ENCODE peak calls at places on chromosomes 3 and 15, in seven cellular contexts. D is hepatocyte, L is right cardiac atrium, J is PC-3, I is GM23248, A is aorta, M is PC-9. B is an unnamed sample. For H3K27me3, the result is how much of the 10 kb centered on the place peaks cover.

GRCh38 chr3:181717505-181717904 is 5.8 kb downstream of the SOX2 start:
- DNase-seq in D (no peak), L (no peak), J (no peak), I (no peak), A (no peak), M (no peak), B (no peak)

GRCh38 chr15:74396445-74397238 is 29.2 kb upstream of the CYP11A1 start:
- DNase-seq in D (peak), L (no peak), J (peak), I (peak), A (no peak), M (peak), B (no peak)

GRCh38 chr3:106299300-106300098 is 430.7 kb upstream of the CBLB start:
- DNase-seq in D (no peak), L (no peak), J (no peak), I (peak), A (no peak), M (peak), B (no peak)

GRCh38 chr15:51718199-51718598 is 19.3 kb downstream of the LYSMD2 start:
- DNase-seq in D (no peak), L (no peak), J (no peak), I (peak), A (no peak), M (no peak), B (no peak)

GRCh38 chr3:35638640-35639250 is 580 bp upstream of the ARPP21 start:
- DNase-seq in D (no peak), L (peak), J (no peak), I (no peak), A (no peak), M (no peak), B (peak)

GRCh38 chr3:10725067-10725466 is 91.0 kb upstream of the SLC6A11 start:
- DNase-seq in D (no peak), L (no peak), J (peak), I (no peak), A (no peak), M (no peak), B (no peak)

GRCh38 chr3:159130108-159130507 is 328.3 kb downstream of the MFSD1 start:
- DNase-seq in D (peak), L (no peak), J (peak), I (peak), A (no peak), M (no peak), B (no peak)

GRCh38 chr3:82163907-82164520 is 402.6 kb upstream of the GBE1 start:
- DNase-seq in D (no peak), L (no peak), J (peak), I (peak), A (no peak), M (no peak), B (no peak)

GRCh38 chr15:91124155-91124554 is 24.1 kb downstream of the SV2B start:
- DNase-seq in D (no peak), L (no peak), J (no peak), I (no peak), A (no peak), M (no peak), B (no peak)

GRCh38 chr3:131502530-131503327 is at the start of gene MRPL3:
- DNase-seq in D (peak), L (peak), J (peak), I (peak), A (peak), M (peak), B (peak)

GRCh38 chr3:46372492-46373359 is 2.0 kb downstream of the CCR5 start:
- DNase-seq in D (peak), L (no peak), J (peak), I (peak), A (no peak), M (no peak), B (no peak)

DNA sequence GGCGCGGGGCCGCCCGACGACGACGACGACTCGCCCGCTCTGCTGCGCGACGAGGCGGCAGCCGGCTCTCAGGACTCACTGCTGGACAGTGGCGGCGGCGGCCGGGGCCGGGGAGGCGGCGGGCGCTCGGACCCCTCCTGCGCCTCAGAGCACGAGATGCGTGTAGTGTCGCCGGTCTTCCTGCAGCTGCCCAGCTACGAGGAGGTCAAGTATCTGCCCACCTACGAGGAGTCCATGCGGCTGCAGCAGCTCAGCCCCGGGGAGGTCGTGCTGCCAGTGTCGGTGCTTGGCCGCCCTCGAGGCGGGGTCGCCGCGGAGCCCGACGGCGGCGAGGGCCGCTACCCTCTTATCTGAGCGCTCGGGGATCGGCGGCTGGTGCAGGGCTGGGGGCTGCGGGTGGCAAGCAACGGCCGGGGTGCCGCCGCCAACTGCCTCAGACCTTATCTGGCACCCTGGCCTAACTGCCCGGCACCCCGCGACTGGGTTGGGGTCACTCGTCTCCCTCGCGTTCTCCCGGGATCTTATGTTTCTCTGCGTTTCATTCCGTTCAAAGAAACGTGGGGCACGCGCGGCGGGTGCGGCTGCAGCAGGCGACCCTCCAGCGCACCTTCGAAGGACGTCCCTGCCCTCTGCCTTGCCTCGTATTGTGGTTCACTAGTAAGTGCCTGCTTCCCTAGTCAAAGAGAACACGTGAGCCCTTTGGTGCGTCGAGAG is 961 bp downstream of the C3orf80 start:
- DNase-seq in D (peak), L (peak), J (no peak), I (peak), A (peak), M (no peak), B (no peak)
- H3K27me3 ChIP-seq in D (half or more), L (under half), J (under half), I (under half), A (under half), M (under half), B (under half)

GRCh38 chr3:50382271-50382670 is 22.9 kb upstream of the TMEM115 start:
- DNase-seq in D (no peak), L (no peak), J (no peak), I (no peak), A (no peak), M (no peak), B (no peak)

GRCh38 chr3:50378757-50379156 is 19.4 kb upstream of the TMEM115 start:
- DNase-seq in D (no peak), L (no peak), J (no peak), I (no peak), A (no peak), M (no peak), B (no peak)

GRCh38 chr3:50378024-50378423 is 18.7 kb upstream of the TMEM115 start:
- DNase-seq in D (no peak), L (no peak), J (no peak), I (no peak), A (no peak), M (no peak), B (no peak)

GRCh38 chr3:50381315-50381714 is 22.0 kb upstream of the TMEM115 start:
- DNase-seq in D (no peak), L (no peak), J (no peak), I (no peak), A (no peak), M (no peak), B (no peak)

DNA sequence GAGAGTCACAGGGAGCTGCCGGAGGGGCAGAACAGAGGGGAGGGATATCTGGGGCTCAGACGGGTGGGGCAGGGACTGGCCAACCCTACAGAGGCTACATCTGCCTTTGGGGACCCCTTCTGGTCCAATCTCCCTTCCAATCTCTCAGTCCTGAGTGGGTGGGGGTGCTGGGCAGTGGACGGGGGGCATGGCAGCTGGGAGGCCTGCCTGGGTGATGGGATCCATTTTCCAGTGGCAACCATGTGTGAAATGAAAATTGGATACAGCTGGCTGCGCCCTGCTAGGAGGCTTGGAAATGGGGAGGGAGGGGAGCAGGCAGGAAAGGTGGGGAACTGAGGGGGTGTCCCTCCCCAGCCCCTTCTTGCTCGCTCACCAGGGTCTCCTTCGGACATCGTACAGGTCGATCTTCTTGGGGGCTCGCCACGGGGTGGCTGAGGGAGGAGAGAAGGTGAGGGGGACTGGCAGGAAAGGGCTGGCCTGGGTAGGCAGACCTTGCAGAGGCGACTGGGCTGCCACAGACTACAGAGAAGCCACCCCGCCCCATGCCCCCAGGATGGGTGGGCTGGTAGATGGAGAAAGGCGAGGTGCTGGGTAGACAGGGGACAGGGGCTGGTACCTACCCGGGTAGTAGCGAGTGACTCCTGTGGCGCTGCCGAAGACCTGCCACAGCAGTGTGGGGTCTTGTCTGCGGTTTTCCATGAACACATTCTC is 21.2 kb upstream of the TMEM115 start:
- DNase-seq in D (no peak), L (no peak), J (no peak), I (no peak), A (no peak), M (no peak), B (no peak)
- H3K27me3 ChIP-seq in D (under half), L (under half), J (under half), I (under half), A (under half), M (under half), B (under half)

DNA sequence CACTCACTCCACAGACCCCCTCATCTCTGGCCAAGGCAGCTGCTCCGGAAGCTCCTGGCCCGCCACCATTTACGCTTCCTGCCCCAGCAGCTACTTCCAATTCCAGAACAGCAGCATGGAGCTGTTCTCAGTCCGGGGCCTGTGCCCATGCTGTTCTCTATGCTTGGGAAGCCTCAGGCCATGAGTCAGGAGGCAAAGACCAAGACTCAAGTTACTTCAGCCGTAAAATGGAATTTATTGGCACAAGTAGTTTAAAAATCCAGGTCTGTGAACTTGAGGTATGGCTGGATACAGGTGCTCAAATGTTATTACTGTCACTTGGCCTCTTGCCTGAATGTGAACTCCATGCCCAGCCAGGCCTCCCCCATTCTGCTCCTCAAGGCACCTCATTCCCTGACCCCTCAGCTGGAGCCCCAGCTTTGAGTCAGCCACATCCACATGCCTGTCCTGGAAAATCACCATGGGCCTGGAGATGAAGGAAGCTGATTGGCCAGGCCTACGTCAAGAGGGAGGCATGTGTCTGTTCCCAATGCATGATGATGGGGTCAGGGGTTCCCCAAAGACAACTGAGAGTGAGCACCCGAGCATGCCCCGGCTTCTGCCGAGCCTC is 31.4 kb upstream of the CACNA2D2 start:
- DNase-seq in D (no peak), L (no peak), J (peak), I (peak), A (no peak), M (no peak), B (no peak)
- H3K27me3 ChIP-seq in D (under half), L (under half), J (under half), I (under half), A (under half), M (half or more), B (under half)

GRCh38 chr3:113531826-113532697 is at the start of gene SIDT1:
- DNase-seq in D (peak), L (no peak), J (peak), I (peak), A (peak), M (peak), B (peak)
- H3K27me3 ChIP-seq in D (half or more), L (under half), J (under half), I (half or more), A (under half), M (under half), B (under half)

GRCh38 chr3:173567997-173568396 is 170.5 kb downstream of the NLGN1 start:
- DNase-seq in D (no peak), L (no peak), J (no peak), I (no peak), A (no peak), M (no peak), B (no peak)
- H3K27me3 ChIP-seq in D (under half), L (under half), J (under half), I (under half), A (under half), M (under half), B (under half)

DNA sequence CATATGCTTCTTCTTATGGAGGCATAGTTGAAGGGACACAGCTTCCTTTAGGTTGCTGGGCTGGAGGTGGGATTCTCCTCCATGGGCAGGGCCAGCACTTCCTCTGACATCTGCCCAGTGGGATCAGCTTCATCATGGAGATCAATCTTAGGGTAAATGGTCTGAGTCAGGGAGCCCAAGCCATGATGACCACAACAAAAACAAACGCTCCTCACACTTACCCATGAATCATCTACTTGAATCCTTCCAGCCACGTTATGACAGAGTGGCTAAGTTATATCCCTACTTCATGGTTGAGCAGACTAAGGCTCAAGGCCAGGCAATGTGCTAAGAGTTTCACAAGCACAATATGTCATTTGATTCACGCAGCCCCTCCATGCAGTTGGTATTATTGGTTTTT is 87.2 kb upstream of the NMNAT3 start:
- DNase-seq in D (no peak), L (no peak), J (peak), I (peak), A (no peak), M (no peak), B (no peak)
- H3K27me3 ChIP-seq in D (under half), L (under half), J (under half), I (under half), A (under half), M (under half), B (under half)

GRCh38 chr3:128481438-128481942 is 11.5 kb downstream of the GATA2 start:
- DNase-seq in D (no peak), L (peak), J (no peak), I (peak), A (peak), M (no peak), B (no peak)

GRCh38 chr3:128483657-128484403 is 9.2 kb downstream of the GATA2 start:
- DNase-seq in D (no peak), L (no peak), J (no peak), I (peak), A (peak), M (no peak), B (no peak)

GRCh38 chr3:128484404-128485282 is 8.4 kb downstream of the GATA2 start:
- DNase-seq in D (no peak), L (no peak), J (no peak), I (peak), A (peak), M (no peak), B (no peak)

GRCh38 chr3:128482175-128482856 is 10.7 kb downstream of the GATA2 start:
- DNase-seq in D (no peak), L (no peak), J (no peak), I (peak), A (no peak), M (no peak), B (no peak)

GRCh38 chr3:128482857-128483656 is 9.9 kb downstream of the GATA2 start:
- DNase-seq in D (peak), L (peak), J (peak), I (peak), A (peak), M (peak), B (no peak)
- H3K27me3 ChIP-seq in D (half or more), L (under half), J (under half), I (under half), A (under half), M (under half), B (half or more)

GRCh38 chr3:69532828-69533219 is 146.9 kb upstream of the FRMD4B start:
- DNase-seq in D (no peak), L (no peak), J (no peak), I (no peak), A (no peak), M (no peak), B (no peak)
- H3K27me3 ChIP-seq in D (under half), L (under half), J (under half), I (under half), A (under half), M (under half), B (under half)

DNA sequence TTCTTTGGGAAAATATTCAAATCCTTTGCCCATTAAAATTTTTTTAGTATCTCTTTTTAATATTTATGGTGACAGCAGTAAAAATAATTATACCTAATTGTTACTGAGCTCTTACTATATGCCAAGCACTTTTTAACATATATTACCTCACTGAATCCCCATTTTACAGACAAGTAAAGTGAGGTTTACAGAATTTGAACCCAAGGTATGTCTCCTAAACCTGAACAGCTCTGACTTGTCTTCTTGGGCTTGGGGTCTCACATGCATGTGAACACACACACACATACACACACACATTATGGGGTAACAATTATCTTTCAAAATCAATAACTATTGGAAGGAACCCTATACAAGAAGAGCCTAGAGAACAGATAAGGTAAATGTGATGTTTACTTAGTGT is 62.2 kb upstream of the ADCY5 start:
- DNase-seq in D (no peak), L (no peak), J (no peak), I (no peak), A (no peak), M (no peak), B (no peak)
- H3K27me3 ChIP-seq in D (under half), L (under half), J (under half), I (under half), A (under half), M (under half), B (under half)